ENCODE peak calls at places on chromosomes 4 and X, in six cellular contexts. E is AG04450, F is transverse colon, L is omental fat pad, V is mucosa of descending colon, A is psoas muscle. X is an unnamed sample.

GRCh38 chr4:10998826-10999225 is 314.3 kb upstream of the CLNK start:
- DNase-seq in E (no peak), F (no peak), L (no peak), V (no peak), A (no peak), X (peak)

GRCh38 chr4:112213091-112213490 is 18.5 kb upstream of the AP1AR start:
- DNase-seq in E (no peak), F (peak), L (no peak), V (peak), A (no peak), X (no peak)

GRCh38 chrX:21725498-21725897 is 32.4 kb downstream of the SMPX start:
- DNase-seq in E (peak), F (no peak), L (no peak), V (no peak), A (no peak), X (no peak)

GRCh38 chr4:1493540-1494287 is 87.5 kb upstream of the NKX1-1 start:
- DNase-seq in E (no peak), F (no peak), L (no peak), V (no peak), A (peak), X (no peak)

GRCh38 chr4:53928825-53929224 is 135.6 kb downstream of the CHIC2 start:
- DNase-seq in E (peak), F (no peak), L (no peak), V (no peak), A (no peak), X (no peak)

GRCh38 chr4:146235654-146236570 is 21.6 kb downstream of the REELD1 start:
- DNase-seq in E (no peak), F (no peak), L (no peak), V (no peak), A (no peak), X (peak)

GRCh38 chr4:28278676-28279075 is 1418.0 kb downstream of the STIM2 start:
- DNase-seq in E (no peak), F (no peak), L (no peak), V (no peak), A (no peak), X (no peak)

GRCh38 chr4:122898370-122899150 is 23.8 kb downstream of the NUDT6 start:
- DNase-seq in E (peak), F (no peak), L (no peak), V (peak), A (no peak), X (peak)

GRCh38 chrX:38513087-38513742 is 48.1 kb upstream of the TSPAN7 start:
- DNase-seq in E (no peak), F (no peak), L (no peak), V (no peak), A (peak), X (no peak)

GRCh38 chr4:72323227-72323626 is 245.8 kb downstream of the ADAMTS3 start:
- DNase-seq in E (no peak), F (no peak), L (no peak), V (no peak), A (no peak), X (no peak)

GRCh38 chrX:85084770-85085393 is 81.2 kb downstream of the APOOL start:
- DNase-seq in E (peak), F (no peak), L (no peak), V (peak), A (no peak), X (peak)

GRCh38 chrX:71616672-71617529 is 1.4 kb downstream of the CXCR3 start:
- DNase-seq in E (no peak), F (peak), L (no peak), V (peak), A (no peak), X (no peak)

GRCh38 chr4:38939150-38939549 is 71.5 kb downstream of the FAM114A1 start:
- DNase-seq in E (no peak), F (no peak), L (no peak), V (no peak), A (no peak), X (no peak)

GRCh38 chr4:3226467-3226866 is 22.5 kb upstream of the MSANTD1 start:
- DNase-seq in E (no peak), F (peak), L (no peak), V (peak), A (peak), X (no peak)

GRCh38 chr4:53840643-53841042 is 223.8 kb downstream of the CHIC2 start:
- DNase-seq in E (no peak), F (no peak), L (no peak), V (no peak), A (no peak), X (peak)

GRCh38 chr4:163548481-163549243 is 54.2 kb downstream of the TMA16 start:
- DNase-seq in E (no peak), F (no peak), L (no peak), V (peak), A (no peak), X (peak)

GRCh38 chrX:39886282-39886681 is 211.5 kb downstream of the BCOR start:
- DNase-seq in E (no peak), F (no peak), L (no peak), V (no peak), A (no peak), X (no peak)

GRCh38 chr4:94678896-94679295 is 78.9 kb upstream of the BMPR1B start:
- DNase-seq in E (no peak), F (no peak), L (no peak), V (no peak), A (no peak), X (no peak)

GRCh38 chrX:153708415-153708814 is 15.8 kb downstream of the BCAP31 start:
- DNase-seq in E (peak), F (peak), L (no peak), V (peak), A (peak), X (peak)
- TF ChIP-seq CTCF in E (peak), F (peak), L (no peak), V (peak), A (peak), X (peak)

DNA sequence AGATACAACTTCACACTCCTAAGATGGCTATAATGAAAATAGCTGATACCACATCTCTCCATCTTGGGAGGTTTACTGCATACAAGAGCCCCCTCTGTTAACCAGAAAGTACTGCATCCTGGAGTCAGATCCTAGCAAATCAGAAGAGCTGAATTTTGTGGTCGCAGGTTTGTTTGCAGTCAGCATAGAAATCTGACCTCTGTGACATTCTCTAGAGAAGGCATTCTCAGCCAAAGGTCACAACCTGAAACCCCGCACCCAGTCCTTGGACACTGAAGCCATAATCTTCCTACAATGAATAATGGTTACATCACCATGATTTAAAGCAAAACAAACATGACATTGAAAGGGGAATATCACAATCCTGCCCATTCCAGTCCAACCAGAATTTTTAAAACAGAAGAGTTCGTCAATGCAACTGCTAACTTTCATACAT is 17.7 kb downstream of the HS6ST2 start:
- DNase-seq in E (no peak), F (no peak), L (no peak), V (no peak), A (no peak), X (no peak)
- TF ChIP-seq CTCF in E (no peak), F (no peak), L (no peak), V (no peak), A (no peak), X (peak)

GRCh38 chr4:17463606-17464005 is 48.3 kb downstream of the QDPR start:
- DNase-seq in E (no peak), F (no peak), L (no peak), V (no peak), A (no peak), X (no peak)

GRCh38 chr4:17469931-17470674 is 41.8 kb downstream of the QDPR start:
- DNase-seq in E (no peak), F (no peak), L (no peak), V (no peak), A (no peak), X (peak)

DNA sequence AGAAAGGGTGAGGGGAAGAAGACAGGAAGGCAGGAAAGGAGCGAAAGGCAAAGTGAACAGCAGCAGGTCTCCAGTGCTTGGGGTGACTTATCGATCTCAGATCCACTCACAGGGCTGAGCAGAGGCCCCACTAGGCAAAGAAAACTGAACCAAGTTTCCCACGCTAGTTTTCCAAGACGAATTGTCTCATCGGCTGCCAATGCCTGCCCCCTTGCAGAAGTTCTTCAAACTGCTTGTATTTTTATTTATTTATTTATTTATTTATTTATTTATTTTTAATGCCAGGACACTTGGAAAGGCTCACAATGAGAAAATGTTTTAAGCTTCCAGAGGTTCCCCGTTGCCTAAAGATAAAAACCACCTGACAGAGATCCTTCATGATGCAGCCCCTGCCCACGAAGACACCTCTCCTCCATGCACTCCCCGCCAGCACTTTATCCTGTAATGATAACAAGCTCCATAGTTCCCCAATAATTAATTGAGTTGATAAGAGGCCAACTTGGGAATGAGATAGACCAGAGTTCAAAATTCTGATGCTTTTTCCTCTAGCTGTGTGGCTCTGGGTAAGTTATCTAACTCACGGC is 43.2 kb downstream of the QDPR start:
- DNase-seq in E (no peak), F (no peak), L (no peak), V (no peak), A (no peak), X (peak)
- TF ChIP-seq CTCF in E (peak), F (no peak), L (no peak), V (no peak), A (peak), X (peak)

GRCh38 chr4:98283219-98284199 is 22.3 kb downstream of the RAP1GDS1 start:
- DNase-seq in E (no peak), F (no peak), L (no peak), V (no peak), A (no peak), X (no peak)

GRCh38 chr4:98285676-98286075 is 24.5 kb downstream of the RAP1GDS1 start:
- DNase-seq in E (no peak), F (no peak), L (no peak), V (no peak), A (no peak), X (no peak)

GRCh38 chr4:98287328-98287727 is 26.1 kb downstream of the RAP1GDS1 start:
- DNase-seq in E (no peak), F (no peak), L (no peak), V (no peak), A (no peak), X (no peak)

GRCh38 chr4:98289375-98289774 is 28.2 kb downstream of the RAP1GDS1 start:
- DNase-seq in E (no peak), F (no peak), L (no peak), V (no peak), A (no peak), X (no peak)

DNA sequence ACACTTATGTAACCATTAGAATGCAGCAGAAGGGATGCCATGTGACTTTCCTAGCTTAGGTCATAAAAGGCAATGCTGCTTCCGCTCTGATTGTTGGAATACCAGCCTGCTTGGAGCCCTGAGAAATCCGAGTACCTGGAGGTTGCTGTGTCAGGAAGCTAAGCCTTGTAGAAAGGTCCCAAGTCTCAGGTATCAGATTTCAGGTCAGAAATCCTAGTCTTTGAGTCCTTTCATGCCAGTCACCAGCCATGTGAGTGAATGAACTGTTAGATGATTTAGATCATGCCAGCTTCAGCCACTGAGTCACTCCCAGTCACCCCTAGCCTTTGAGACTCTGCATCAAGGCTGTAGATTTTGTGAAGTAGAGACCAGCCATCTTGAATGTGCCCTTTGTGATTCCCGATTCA is 23.5 kb downstream of the RAP1GDS1 start:
- DNase-seq in E (no peak), F (no peak), L (no peak), V (no peak), A (no peak), X (no peak)
- TF ChIP-seq CTCF in E (no peak), F (no peak), L (no peak), V (no peak), A (no peak), X (no peak)

X was measured in brain microvascular endothelial cell.